ENCODE peak calls at places on chromosomes 7 and 10, in ten cellular contexts. R is GM04504, W is NCI-H2081 treated with DMSO at 0.1 percent for 48 hours, P is SJSA1, Y is kidney tubule cell, J is PC-3, T is kidney, S is RWPE1, F is posterior vena cava, B is HuH-7. X is an unnamed sample.
A peak's percentile ranks its signal among the peaks of the same experiment; 100 is the strongest.

GRCh38 chr10:35215107-35215506 is 88.5 kb downstream of the CREM start:
- DNase-seq in R (no peak), W (no peak), P (no peak), Y (no peak), J (no peak), T (no peak), S (no peak), F (no peak), B (no peak), X (no peak)

GRCh38 chr7:93574269-93574645 is 267 bp downstream of the CALCR start:
- DNase-seq in R (no peak), W (no peak), P (no peak), Y (no peak), J (no peak), T (peak; percentile 67), S (no peak), F (no peak), B (no peak), X (no peak)

GRCh38 chr10:6348091-6348862 is 145.5 kb downstream of the PFKFB3 start:
- DNase-seq in R (peak; percentile 12), W (no peak), P (peak; percentile 56), Y (peak; percentile 86), J (no peak), T (peak; percentile 89), S (no peak), F (peak; percentile 83), B (no peak), X (no peak)

GRCh38 chr7:26151096-26151495 is 902 bp upstream of the NFE2L3 start:
- DNase-seq in R (no peak), W (no peak), P (no peak), Y (no peak), J (no peak), T (no peak), S (no peak), F (no peak), B (no peak), X (no peak)

GRCh38 chr7:156640949-156641485 is 443 bp downstream of the RNF32 start:
- DNase-seq in R (peak; percentile 8), W (no peak), P (no peak), Y (peak; percentile 70), J (peak; percentile 47), T (no peak), S (peak; percentile 49), F (peak; percentile 85), B (peak; percentile 44), X (no peak)

GRCh38 chr10:60669491-60669890 is 108.8 kb upstream of the CDK1 start:
- DNase-seq in R (no peak), W (no peak), P (no peak), Y (peak; percentile 75), J (no peak), T (no peak), S (no peak), F (no peak), B (no peak), X (no peak)

GRCh38 chr7:41826641-41827040 is 123.8 kb upstream of the INHBA start:
- DNase-seq in R (no peak), W (no peak), P (no peak), Y (no peak), J (no peak), T (no peak), S (no peak), F (no peak), B (no peak), X (no peak)

GRCh38 chr10:128712661-128713060 is 586.4 kb upstream of the MKI67 start:
- DNase-seq in R (no peak), W (no peak), P (no peak), Y (no peak), J (no peak), T (no peak), S (no peak), F (no peak), B (no peak), X (no peak)

GRCh38 chr10:23648618-23649017 is 209.7 kb downstream of the OTUD1 start:
- DNase-seq in R (no peak), W (no peak), P (no peak), Y (no peak), J (no peak), T (no peak), S (no peak), F (no peak), B (no peak), X (no peak)

GRCh38 chr7:42932861-42933591 is 850 bp downstream of the MRPL32 start:
- DNase-seq in R (no peak), W (no peak), P (peak; percentile 35), Y (peak; percentile 35), J (peak; percentile 33), T (no peak), S (peak; percentile 42), F (no peak), B (no peak), X (no peak)

GRCh38 chr10:802506-802905 is 113.0 kb upstream of the DIP2C start:
- DNase-seq in R (no peak), W (no peak), P (no peak), Y (no peak), J (no peak), T (no peak), S (no peak), F (peak; percentile 55), B (no peak), X (peak; percentile 39)

GRCh38 chr10:62853710-62854109 is 37.5 kb upstream of the EGR2 start:
- DNase-seq in R (no peak), W (no peak), P (no peak), Y (no peak), J (no peak), T (no peak), S (no peak), F (no peak), B (no peak), X (no peak)

GRCh38 chr7:152862033-152862432 is 102.5 kb downstream of the ACTR3B start:
- DNase-seq in R (no peak), W (no peak), P (no peak), Y (no peak), J (no peak), T (no peak), S (no peak), F (no peak), B (no peak), X (no peak)

GRCh38 chr7:155123413-155123812 is 53.3 kb downstream of the HTR5A start:
- DNase-seq in R (no peak), W (no peak), P (no peak), Y (no peak), J (no peak), T (no peak), S (no peak), F (no peak), B (no peak), X (no peak)

GRCh38 chr7:81721428-81721827 is 48.4 kb downstream of the HGF start:
- DNase-seq in R (peak; percentile 22), W (no peak), P (no peak), Y (no peak), J (peak; percentile 72), T (no peak), S (no peak), F (no peak), B (no peak), X (no peak)

GRCh38 chr10:112792487-112793196 is 157.4 kb upstream of the TCF7L2 start:
- DNase-seq in R (peak; percentile 70), W (no peak), P (no peak), Y (no peak), J (no peak), T (peak; percentile 78), S (no peak), F (peak; percentile 84), B (no peak), X (no peak)

GRCh38 chr7:32066441-32066840 is 3.8 kb downstream of the PDE1C start:
- DNase-seq in R (no peak), W (no peak), P (no peak), Y (no peak), J (no peak), T (no peak), S (no peak), F (no peak), B (no peak), X (no peak)

GRCh38 chr10:5291501-5292195 is 73.1 kb upstream of the UCN3 start:
- DNase-seq in R (peak; percentile 93), W (no peak), P (peak; percentile 93), Y (peak; percentile 69), J (peak; percentile 67), T (no peak), S (peak; percentile 89), F (no peak), B (no peak), X (no peak)

GRCh38 chr10:100943508-100943907 is 25.8 kb upstream of the SEMA4G start:
- DNase-seq in R (no peak), W (no peak), P (no peak), Y (no peak), J (no peak), T (no peak), S (no peak), F (no peak), B (no peak), X (no peak)

GRCh38 chr7:92563345-92563744 is 26.8 kb downstream of the FAM133B start:
- DNase-seq in R (no peak), W (no peak), P (no peak), Y (no peak), J (no peak), T (no peak), S (no peak), F (no peak), B (no peak), X (no peak)

GRCh38 chr10:47354162-47354561 is 6.0 kb downstream of the RBP3 start:
- DNase-seq in R (no peak), W (no peak), P (no peak), Y (peak; percentile 14), J (peak; percentile 29), T (peak; percentile 43), S (peak; percentile 14), F (peak; percentile 31), B (peak; percentile 47), X (peak; percentile 75)

GRCh38 chr10:16856567-16856966 is 39.3 kb upstream of the RSU1 start:
- DNase-seq in R (no peak), W (peak; percentile 8), P (no peak), Y (no peak), J (no peak), T (no peak), S (no peak), F (no peak), B (no peak), X (no peak)

GRCh38 chr7:89623018-89623672 is 531.1 kb upstream of the STEAP1 start:
- DNase-seq in R (peak; percentile 6), W (peak; percentile 52), P (peak; percentile 34), Y (peak; percentile 59), J (peak; percentile 52), T (no peak), S (peak; percentile 6), F (no peak), B (peak; percentile 4), X (no peak)

GRCh38 chr7:80263321-80263720 is 128.7 kb downstream of the GNAI1 start:
- DNase-seq in R (no peak), W (no peak), P (no peak), Y (no peak), J (no peak), T (no peak), S (no peak), F (no peak), B (no peak), X (no peak)

GRCh38 chr7:327991-328702 is 38.2 kb downstream of the FOXL3 start:
- DNase-seq in R (no peak), W (no peak), P (no peak), Y (no peak), J (no peak), T (peak; percentile 64), S (no peak), F (no peak), B (no peak), X (no peak)

GRCh38 chr7:120735791-120736190 is 122.2 kb downstream of the TSPAN12 start:
- DNase-seq in R (no peak), W (no peak), P (no peak), Y (no peak), J (no peak), T (no peak), S (no peak), F (no peak), B (no peak), X (no peak)

GRCh38 chr7:150367187-150367510 is 1.5 kb upstream of the REPIN1 start:
- DNase-seq in R (no peak), W (no peak), P (no peak), Y (peak; percentile 22), J (no peak), T (no peak), S (no peak), F (no peak), B (no peak), X (no peak)

GRCh38 chr7:106858618-106859532 is 6.2 kb upstream of the PIK3CG start:
- DNase-seq in R (no peak), W (no peak), P (peak; percentile 17), Y (peak; percentile 65), J (no peak), T (peak; percentile 79), S (peak; percentile 6), F (peak; percentile 80), B (no peak), X (no peak)

X was measured in mesenteric fat pad.